ENCODE peak calls at places on chromosomes 6 and 20, in six cellular contexts. W, Q, V, C, N and I are unnamed samples.
A peak's percentile ranks its signal among the peaks of the same experiment; 100 is the strongest.

GRCh38 chr6:136783495-136784270 is 8.6 kb downstream of the MAP3K5 start:
- DNase-seq in W (no peak), Q (no peak), V (no peak), C (peak; percentile 38), N (no peak), I (peak; percentile 97)

GRCh38 chr6:2468601-2468955 is 223.2 kb upstream of the GMDS start:
- DNase-seq in W (no peak), Q (no peak), V (no peak), C (no peak), N (no peak), I (no peak)

GRCh38 chr6:107237992-107238660 is 122.8 kb upstream of the BEND3 start:
- DNase-seq in W (no peak), Q (peak; percentile 16), V (no peak), C (no peak), N (no peak), I (no peak)

GRCh38 chr6:35381132-35381531 is 38.8 kb downstream of the PPARD start:
- DNase-seq in W (no peak), Q (no peak), V (no peak), C (no peak), N (no peak), I (no peak)

GRCh38 chr6:17381429-17382147 is 11.8 kb upstream of the CAP2 start:
- DNase-seq in W (peak; percentile 4), Q (no peak), V (no peak), C (no peak), N (no peak), I (no peak)

GRCh38 chr6:10351678-10352220 is 63.1 kb downstream of the TFAP2A start:
- DNase-seq in W (no peak), Q (no peak), V (no peak), C (no peak), N (no peak), I (no peak)

GRCh38 chr6:169832247-169832948 is 81.0 kb downstream of the ERMARD start:
- DNase-seq in W (no peak), Q (peak; percentile 44), V (peak; percentile 9), C (no peak), N (no peak), I (no peak)

GRCh38 chr6:154302111-154302752 is 54.4 kb downstream of the IPCEF1 start:
- DNase-seq in W (no peak), Q (no peak), V (no peak), C (peak; percentile 14), N (peak; percentile 90), I (peak; percentile 94)

GRCh38 chr6:2733324-2733723 is 17.4 kb downstream of the MYLK4 start:
- DNase-seq in W (no peak), Q (no peak), V (no peak), C (peak; percentile 82), N (peak; percentile 84), I (peak; percentile 99)

GRCh38 chr6:106281088-106281487 is 44.5 kb downstream of the ATG5 start:
- DNase-seq in W (no peak), Q (no peak), V (no peak), C (no peak), N (no peak), I (no peak)

GRCh38 chr6:11428895-11429294 is 108.7 kb upstream of the TMEM170B start:
- DNase-seq in W (no peak), Q (no peak), V (peak; percentile 80), C (no peak), N (peak; percentile 83), I (peak; percentile 43)

GRCh38 chr20:46070215-46070910 is 19.4 kb downstream of the NCOA5 start:
- DNase-seq in W (no peak), Q (no peak), V (no peak), C (no peak), N (no peak), I (no peak)

GRCh38 chr6:79802657-79803310 is 144.6 kb downstream of the ELOVL4 start:
- DNase-seq in W (no peak), Q (no peak), V (no peak), C (no peak), N (no peak), I (peak; percentile 14)

GRCh38 chr20:59948828-59949720 is 8.9 kb downstream of the FAM217B start:
- DNase-seq in W (no peak), Q (peak; percentile 57), V (peak; percentile 63), C (peak; percentile 10), N (no peak), I (peak; percentile 79)

GRCh38 chr20:34907616-34908469 is 31.4 kb downstream of the ACSS2 start:
- DNase-seq in W (peak; percentile 63), Q (peak; percentile 97), V (peak; percentile 26), C (no peak), N (no peak), I (no peak)

GRCh38 chr6:30129818-30130679 is 5.9 kb upstream of the TRIM40 start:
- DNase-seq in W (no peak), Q (no peak), V (no peak), C (no peak), N (no peak), I (no peak)

GRCh38 chr6:77837034-77837784 is 184.4 kb downstream of the MEI4 start:
- DNase-seq in W (no peak), Q (no peak), V (no peak), C (no peak), N (no peak), I (no peak)

GRCh38 chr6:537114-537513 is 119.8 kb downstream of the HUS1B start:
- DNase-seq in W (no peak), Q (no peak), V (no peak), C (no peak), N (no peak), I (no peak)

GRCh38 chr6:37013516-37014491 is 8.3 kb downstream of the FGD2 start:
- DNase-seq in W (no peak), Q (no peak), V (no peak), C (no peak), N (no peak), I (no peak)

GRCh38 chr6:117266267-117266797 is 974 bp downstream of the VGLL2 start:
- DNase-seq in W (no peak), Q (no peak), V (no peak), C (no peak), N (no peak), I (no peak)

GRCh38 chr6:117265425-117266266 is at the start of gene VGLL2:
- DNase-seq in W (peak; percentile 16), Q (peak; percentile 12), V (peak; percentile 15), C (no peak), N (no peak), I (no peak)

GRCh38 chr6:117263353-117263927 is 1.9 kb upstream of the VGLL2 start:
- DNase-seq in W (no peak), Q (no peak), V (no peak), C (no peak), N (no peak), I (no peak)

GRCh38 chr6:117266948-117267347 is 1.6 kb downstream of the VGLL2 start:
- DNase-seq in W (no peak), Q (no peak), V (no peak), C (no peak), N (no peak), I (no peak)

GRCh38 chr6:117264487-117265424 is 602 bp upstream of the VGLL2 start:
- DNase-seq in W (peak; percentile 4), Q (no peak), V (no peak), C (no peak), N (no peak), I (no peak)
- H3K4me3 ChIP-seq in W (peak overlapping the region; percentile 41), Q (no peak overlapping the region), V (no peak overlapping the region), C (no peak overlapping the region), N (peak overlapping the region; percentile 47), I (no peak overlapping the region)

GRCh38 chr6:56709650-56710049 is 67.0 kb upstream of the DST start:
- DNase-seq in W (no peak), Q (no peak), V (no peak), C (no peak), N (no peak), I (no peak)

GRCh38 chr6:56706981-56707726 is 64.5 kb upstream of the DST start:
- DNase-seq in W (no peak), Q (no peak), V (no peak), C (no peak), N (no peak), I (no peak)

GRCh38 chr6:56713285-56713684 is 70.6 kb upstream of the DST start:
- DNase-seq in W (no peak), Q (peak; percentile 85), V (peak; percentile 44), C (no peak), N (no peak), I (no peak)

GRCh38 chr6:56710967-56711366 is 68.3 kb upstream of the DST start:
- DNase-seq in W (no peak), Q (no peak), V (no peak), C (no peak), N (no peak), I (no peak)

GRCh38 chr6:56708810-56709597 is 66.3 kb upstream of the DST start:
- DNase-seq in W (no peak), Q (peak; percentile 73), V (peak; percentile 66), C (peak; percentile 37), N (no peak), I (peak; percentile 78)
- TF ChIP-seq MYC in W (no peak), Q (no peak), V (no peak), C (no peak), N (no peak), I (no peak)

GRCh38 chr20:48739395-48740268 is 88.2 kb downstream of the PREX1 start:
- DNase-seq in W (no peak), Q (no peak), V (no peak), C (no peak), N (no peak), I (no peak)

GRCh38 chr20:48738094-48738398 is 89.8 kb downstream of the PREX1 start:
- DNase-seq in W (no peak), Q (no peak), V (no peak), C (no peak), N (no peak), I (no peak)

GRCh38 chr20:48740269-48740603 is 87.6 kb downstream of the PREX1 start:
- DNase-seq in W (no peak), Q (no peak), V (no peak), C (no peak), N (no peak), I (no peak)

GRCh38 chr20:48737463-48738093 is 90.2 kb downstream of the PREX1 start:
- DNase-seq in W (no peak), Q (no peak), V (no peak), C (peak; percentile 33), N (no peak), I (no peak)

DNA sequence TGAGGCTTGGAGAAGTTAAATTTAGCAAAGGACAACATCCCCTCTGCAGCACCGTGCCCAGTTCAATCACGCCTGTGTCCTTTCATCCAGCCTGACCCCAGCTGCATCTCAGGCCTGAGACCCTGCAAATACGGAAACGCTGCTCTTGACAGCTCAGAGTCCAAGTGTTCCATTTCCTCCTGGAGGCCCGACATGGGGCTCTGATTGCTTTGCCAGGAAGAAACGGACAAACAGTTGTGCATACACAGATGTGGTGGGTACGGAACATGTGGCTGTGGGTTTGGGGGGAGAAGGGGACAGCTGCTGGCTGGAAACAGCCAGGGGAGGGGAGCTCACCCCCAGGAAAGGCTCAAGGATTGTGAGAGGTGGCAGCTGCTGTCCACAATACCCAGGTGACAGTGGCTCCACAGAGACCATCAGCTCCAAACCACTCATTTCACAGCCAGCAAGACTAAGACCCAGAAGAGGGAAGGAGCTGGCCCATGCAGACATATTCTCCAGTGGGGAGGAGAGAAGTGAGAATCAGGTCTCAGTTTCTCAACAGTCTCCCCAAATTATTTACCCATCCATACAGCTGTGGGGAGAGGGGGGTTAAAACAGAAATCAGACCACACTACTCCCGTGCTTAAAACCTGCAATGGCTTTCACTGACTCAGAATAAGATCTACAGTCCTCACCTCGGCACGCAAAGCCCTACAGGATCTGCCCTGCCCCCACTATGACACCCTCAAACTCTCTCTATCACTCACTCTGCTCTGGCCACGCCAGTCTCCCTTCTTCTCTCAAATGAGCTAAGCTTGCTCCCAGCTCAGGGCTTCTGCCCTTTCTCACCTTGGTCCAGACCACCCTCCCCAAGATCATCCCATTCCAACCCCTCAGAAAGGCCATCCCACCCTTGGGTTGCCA is 89.1 kb downstream of the PREX1 start:
- DNase-seq in W (no peak), Q (peak; percentile 49), V (peak; percentile 69), C (no peak), N (peak; percentile 92), I (no peak)
- TF ChIP-seq POLR2A in W (no peak), Q (no peak), V (no peak), C (no peak), N (no peak), I (no peak)

GRCh38 chr20:21022925-21023324 is 83.2 kb downstream of the LINC00237 start:
- DNase-seq in W (no peak), Q (no peak), V (no peak), C (peak; percentile 24), N (no peak), I (no peak)
- H3K4me3 ChIP-seq in W (no peak overlapping the region), Q (no peak overlapping the region), V (no peak overlapping the region), C (no peak overlapping the region), N (no peak overlapping the region), I (no peak overlapping the region)